ENCODE peak calls at places on chromosomes 6 and 20, in seven cellular contexts. One of them, this sample, is unnamed.

GRCh38 chr20:44154521-44155001 is 32.4 kb downstream of the JPH2 start:
- DNase-seq in psoas muscle: no peak
- DNase-seq in left lung: no peak
- DNase-seq in adrenal gland: no peak
- DNase-seq in nephron progenitor cell: no peak
- DNase-seq in retinal pigment epithelial cell: no peak
- DNase-seq in neural progenitor cell: peak; percentile 40
- DNase-seq in this sample: no peak

GRCh38 chr20:51928931-51929330 is 126.6 kb upstream of the SALL4 start:
- DNase-seq in neural progenitor cell: no peak
- DNase-seq in nephron progenitor cell: no peak
- DNase-seq in psoas muscle: no peak
- DNase-seq in left lung: no peak
- DNase-seq in retinal pigment epithelial cell: no peak
- DNase-seq in adrenal gland: no peak
- DNase-seq in this sample: no peak

GRCh38 chr20:35991142-35991771 is 22.9 kb downstream of the CNBD2 start:
- DNase-seq in left lung: no peak
- DNase-seq in nephron progenitor cell: peak; percentile 27
- DNase-seq in psoas muscle: no peak
- DNase-seq in retinal pigment epithelial cell: no peak
- DNase-seq in adrenal gland: no peak
- DNase-seq in neural progenitor cell: peak; percentile 42
- DNase-seq in this sample: no peak

GRCh38 chr6:170347091-170347490 is 40.5 kb downstream of the FAM120B start:
- DNase-seq in neural progenitor cell: no peak
- DNase-seq in nephron progenitor cell: no peak
- DNase-seq in left lung: no peak
- DNase-seq in retinal pigment epithelial cell: no peak
- DNase-seq in psoas muscle: no peak
- DNase-seq in adrenal gland: no peak
- DNase-seq in this sample: no peak

GRCh38 chr20:3659492-3660261 is 3.5 kb downstream of the GFRA4 start:
- DNase-seq in adrenal gland: no peak
- DNase-seq in psoas muscle: no peak
- DNase-seq in retinal pigment epithelial cell: no peak
- DNase-seq in neural progenitor cell: no peak
- DNase-seq in nephron progenitor cell: no peak
- DNase-seq in left lung: no peak
- DNase-seq in this sample: no peak

GRCh38 chr6:157550114-157550989 is 169.4 kb downstream of the ZDHHC14 start:
- DNase-seq in psoas muscle: no peak
- DNase-seq in nephron progenitor cell: no peak
- DNase-seq in neural progenitor cell: no peak
- DNase-seq in retinal pigment epithelial cell: no peak
- DNase-seq in left lung: no peak
- DNase-seq in adrenal gland: no peak
- DNase-seq in this sample: no peak

GRCh38 chr20:15919118-15919517 is 654.1 kb downstream of the KIF16B start:
- DNase-seq in adrenal gland: no peak
- DNase-seq in psoas muscle: no peak
- DNase-seq in nephron progenitor cell: no peak
- DNase-seq in neural progenitor cell: no peak
- DNase-seq in retinal pigment epithelial cell: no peak
- DNase-seq in left lung: no peak
- DNase-seq in this sample: no peak

GRCh38 chr20:51195990-51196389 is 173.1 kb upstream of the KCNG1 start:
- DNase-seq in nephron progenitor cell: no peak
- DNase-seq in neural progenitor cell: no peak
- DNase-seq in retinal pigment epithelial cell: no peak
- DNase-seq in adrenal gland: no peak
- DNase-seq in psoas muscle: no peak
- DNase-seq in left lung: no peak
- DNase-seq in this sample: no peak

GRCh38 chr6:18179770-18180393 is 24.7 kb downstream of the KDM1B start:
- DNase-seq in neural progenitor cell: no peak
- DNase-seq in nephron progenitor cell: no peak
- DNase-seq in adrenal gland: no peak
- DNase-seq in left lung: no peak
- DNase-seq in retinal pigment epithelial cell: no peak
- DNase-seq in psoas muscle: no peak
- DNase-seq in this sample: no peak

GRCh38 chr6:34970962-34971361 is 81.9 kb downstream of the ANKS1A start:
- DNase-seq in left lung: no peak
- DNase-seq in adrenal gland: no peak
- DNase-seq in psoas muscle: no peak
- DNase-seq in retinal pigment epithelial cell: no peak
- DNase-seq in neural progenitor cell: no peak
- DNase-seq in nephron progenitor cell: no peak
- DNase-seq in this sample: no peak

GRCh38 chr20:58402305-58402704 is 13.3 kb downstream of the VAPB start:
- DNase-seq in neural progenitor cell: no peak
- DNase-seq in psoas muscle: no peak
- DNase-seq in retinal pigment epithelial cell: no peak
- DNase-seq in nephron progenitor cell: no peak
- DNase-seq in left lung: no peak
- DNase-seq in adrenal gland: no peak
- DNase-seq in this sample: no peak

GRCh38 chr6:27176096-27176495 is 71.4 kb upstream of the PRSS16 start:
- DNase-seq in adrenal gland: no peak
- DNase-seq in retinal pigment epithelial cell: no peak
- DNase-seq in psoas muscle: no peak
- DNase-seq in left lung: no peak
- DNase-seq in nephron progenitor cell: no peak
- DNase-seq in neural progenitor cell: no peak
- DNase-seq in this sample: no peak

GRCh38 chr20:56409521-56409920 is 2.5 kb upstream of the CASS4 start:
- DNase-seq in psoas muscle: no peak
- DNase-seq in adrenal gland: no peak
- DNase-seq in retinal pigment epithelial cell: no peak
- DNase-seq in left lung: no peak
- DNase-seq in nephron progenitor cell: no peak
- DNase-seq in neural progenitor cell: no peak
- DNase-seq in this sample: no peak

GRCh38 chr20:7710440-7710839 is 229.8 kb downstream of the HAO1 start:
- DNase-seq in nephron progenitor cell: no peak
- DNase-seq in adrenal gland: no peak
- DNase-seq in neural progenitor cell: no peak
- DNase-seq in retinal pigment epithelial cell: no peak
- DNase-seq in left lung: no peak
- DNase-seq in psoas muscle: no peak
- DNase-seq in this sample: no peak

GRCh38 chr6:118408863-118409262 is 139.2 kb upstream of the PLN start:
- DNase-seq in nephron progenitor cell: no peak
- DNase-seq in retinal pigment epithelial cell: no peak
- DNase-seq in left lung: no peak
- DNase-seq in adrenal gland: no peak
- DNase-seq in psoas muscle: no peak
- DNase-seq in neural progenitor cell: no peak
- DNase-seq in this sample: no peak

GRCh38 chr6:42571611-42572342 is 7.9 kb downstream of the UBR2 start:
- DNase-seq in adrenal gland: no peak
- DNase-seq in neural progenitor cell: no peak
- DNase-seq in left lung: no peak
- DNase-seq in nephron progenitor cell: no peak
- DNase-seq in psoas muscle: no peak
- DNase-seq in retinal pigment epithelial cell: no peak
- DNase-seq in this sample: no peak

GRCh38 chr6:121627761-121628160 is 192.3 kb downstream of the GJA1 start:
- DNase-seq in nephron progenitor cell: no peak
- DNase-seq in left lung: no peak
- DNase-seq in neural progenitor cell: peak; percentile 1
- DNase-seq in retinal pigment epithelial cell: no peak
- DNase-seq in adrenal gland: peak; percentile 28
- DNase-seq in psoas muscle: no peak
- DNase-seq in this sample: no peak

GRCh38 chr6:156396068-156396771 is 381.0 kb upstream of the ARID1B start:
- DNase-seq in left lung: no peak
- DNase-seq in neural progenitor cell: no peak
- DNase-seq in adrenal gland: no peak
- DNase-seq in psoas muscle: no peak
- DNase-seq in retinal pigment epithelial cell: no peak
- DNase-seq in nephron progenitor cell: no peak
- DNase-seq in this sample: no peak

GRCh38 chr6:16401868-16402267 is 163.5 kb downstream of the GMPR start:
- DNase-seq in psoas muscle: no peak
- DNase-seq in adrenal gland: no peak
- DNase-seq in retinal pigment epithelial cell: no peak
- DNase-seq in nephron progenitor cell: no peak
- DNase-seq in left lung: no peak
- DNase-seq in neural progenitor cell: no peak
- DNase-seq in this sample: no peak

GRCh38 chr20:25619514-25619913 is 4.3 kb downstream of the NANP start:
- DNase-seq in adrenal gland: no peak
- DNase-seq in psoas muscle: no peak
- DNase-seq in left lung: no peak
- DNase-seq in retinal pigment epithelial cell: no peak
- DNase-seq in neural progenitor cell: no peak
- DNase-seq in nephron progenitor cell: no peak
- DNase-seq in this sample: no peak

GRCh38 chr20:12928755-12929401 is 79.9 kb upstream of the SPTLC3 start:
- DNase-seq in nephron progenitor cell: no peak
- DNase-seq in neural progenitor cell: no peak
- DNase-seq in psoas muscle: no peak
- DNase-seq in retinal pigment epithelial cell: peak; percentile 6
- DNase-seq in adrenal gland: no peak
- DNase-seq in left lung: no peak
- DNase-seq in this sample: no peak

GRCh38 chr6:37491161-37491829 is 8.4 kb downstream of the CCDC167 start:
- DNase-seq in nephron progenitor cell: no peak
- DNase-seq in adrenal gland: no peak
- DNase-seq in psoas muscle: no peak
- DNase-seq in left lung: no peak
- DNase-seq in neural progenitor cell: no peak
- DNase-seq in retinal pigment epithelial cell: no peak
- DNase-seq in this sample: no peak
- TF ChIP-seq CTCF in nephron progenitor cell: no peak
- TF ChIP-seq CTCF in adrenal gland: no peak
- TF ChIP-seq CTCF in psoas muscle: no peak
- TF ChIP-seq CTCF in left lung: no peak
- TF ChIP-seq CTCF in neural progenitor cell: no peak
- TF ChIP-seq CTCF in retinal pigment epithelial cell: no peak
- TF ChIP-seq CTCF in this sample: no peak

DNA sequence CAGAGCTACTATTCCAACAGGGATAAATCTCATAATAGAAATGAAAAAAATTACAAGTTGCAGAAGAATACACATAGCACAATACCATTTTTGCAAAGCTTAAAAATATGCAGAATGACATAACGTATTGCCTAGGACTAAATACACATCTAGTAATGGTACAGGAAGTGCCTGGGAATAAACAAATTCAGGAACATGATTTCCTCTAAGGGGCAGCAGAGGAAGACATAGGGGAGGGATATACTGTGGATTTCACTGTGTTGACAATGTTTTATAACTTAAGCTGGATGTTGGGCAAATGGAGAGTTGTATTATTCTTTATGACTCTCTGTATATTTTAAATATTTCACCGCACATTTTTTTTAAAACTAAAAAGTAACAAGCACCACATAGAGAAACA is 5.5 kb upstream of the GLO1 start:
- DNase-seq in left lung: no peak
- DNase-seq in nephron progenitor cell: no peak
- DNase-seq in neural progenitor cell: no peak
- DNase-seq in psoas muscle: no peak
- DNase-seq in retinal pigment epithelial cell: no peak
- DNase-seq in adrenal gland: no peak
- DNase-seq in this sample: no peak
- TF ChIP-seq CTCF in left lung: no peak
- TF ChIP-seq CTCF in nephron progenitor cell: no peak
- TF ChIP-seq CTCF in neural progenitor cell: no peak
- TF ChIP-seq CTCF in psoas muscle: no peak
- TF ChIP-seq CTCF in retinal pigment epithelial cell: no peak
- TF ChIP-seq CTCF in adrenal gland: no peak
- TF ChIP-seq CTCF in this sample: no peak

GRCh38 chr20:2401527-2401926 is 20.8 kb downstream of the TGM6 start:
- DNase-seq in left lung: no peak
- DNase-seq in retinal pigment epithelial cell: no peak
- DNase-seq in adrenal gland: no peak
- DNase-seq in psoas muscle: no peak
- DNase-seq in nephron progenitor cell: no peak
- DNase-seq in neural progenitor cell: no peak
- DNase-seq in this sample: no peak

GRCh38 chr20:2399390-2399789 is 18.7 kb downstream of the TGM6 start:
- DNase-seq in neural progenitor cell: no peak
- DNase-seq in adrenal gland: no peak
- DNase-seq in left lung: no peak
- DNase-seq in psoas muscle: no peak
- DNase-seq in retinal pigment epithelial cell: no peak
- DNase-seq in nephron progenitor cell: no peak
- DNase-seq in this sample: no peak

GRCh38 chr20:2403291-2404052 is 22.8 kb downstream of the TGM6 start:
- DNase-seq in nephron progenitor cell: no peak
- DNase-seq in neural progenitor cell: no peak
- DNase-seq in psoas muscle: no peak
- DNase-seq in left lung: no peak
- DNase-seq in retinal pigment epithelial cell: no peak
- DNase-seq in adrenal gland: no peak
- DNase-seq in this sample: no peak

GRCh38 chr20:2400290-2400689 is 19.6 kb downstream of the TGM6 start:
- DNase-seq in neural progenitor cell: no peak
- DNase-seq in adrenal gland: no peak
- DNase-seq in nephron progenitor cell: no peak
- DNase-seq in psoas muscle: no peak
- DNase-seq in left lung: no peak
- DNase-seq in retinal pigment epithelial cell: no peak
- DNase-seq in this sample: no peak

DNA sequence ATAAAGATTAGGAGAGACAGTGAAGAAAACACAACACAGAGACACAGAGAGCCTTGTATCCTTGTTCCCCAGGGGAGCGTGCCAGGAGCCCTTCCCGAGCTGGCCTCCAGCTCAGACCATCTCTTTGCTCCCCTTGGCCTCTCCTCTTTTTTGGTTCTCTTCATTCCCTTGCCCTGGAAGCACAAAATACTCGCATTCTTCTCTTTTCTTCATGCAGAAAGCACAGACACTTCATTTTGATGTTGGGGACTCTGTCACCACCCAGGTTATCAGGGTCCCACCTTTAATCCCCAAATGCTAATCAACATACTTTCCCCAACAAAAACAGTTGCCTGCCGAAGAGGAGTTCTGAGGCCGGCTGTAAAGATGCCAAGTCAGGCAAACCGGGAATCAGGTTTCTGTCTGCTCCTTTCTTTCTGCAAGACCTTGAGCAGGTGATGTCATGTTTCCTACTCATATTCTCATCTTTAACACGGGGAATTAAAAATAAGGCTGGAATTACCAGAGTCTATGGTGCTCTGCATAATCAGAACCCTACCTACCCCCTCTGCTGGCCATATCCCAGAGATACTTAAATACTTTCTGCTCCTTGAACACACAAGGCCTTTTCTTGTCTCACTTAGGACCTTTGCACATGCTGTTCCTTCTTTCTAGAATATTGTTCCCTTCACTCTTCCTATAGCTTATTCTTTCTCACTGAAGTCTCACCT is 21.7 kb downstream of the TGM6 start:
- DNase-seq in left lung: no peak
- DNase-seq in psoas muscle: no peak
- DNase-seq in retinal pigment epithelial cell: peak; percentile 31
- DNase-seq in adrenal gland: no peak
- DNase-seq in nephron progenitor cell: no peak
- DNase-seq in neural progenitor cell: peak; percentile 16
- DNase-seq in this sample: no peak
- TF ChIP-seq CTCF in left lung: no peak
- TF ChIP-seq CTCF in psoas muscle: no peak
- TF ChIP-seq CTCF in retinal pigment epithelial cell: peak; percentile 60
- TF ChIP-seq CTCF in adrenal gland: no peak
- TF ChIP-seq CTCF in nephron progenitor cell: peak; percentile 36
- TF ChIP-seq CTCF in neural progenitor cell: peak; percentile 36
- TF ChIP-seq CTCF in this sample: peak; percentile 48

GRCh38 chr6:131960371-131961133 is 9.4 kb upstream of the CCN2 start:
- DNase-seq in nephron progenitor cell: no peak
- DNase-seq in psoas muscle: no peak
- DNase-seq in retinal pigment epithelial cell: no peak
- DNase-seq in neural progenitor cell: no peak
- DNase-seq in adrenal gland: no peak
- DNase-seq in left lung: no peak
- DNase-seq in this sample: no peak
- TF ChIP-seq CTCF in nephron progenitor cell: no peak
- TF ChIP-seq CTCF in psoas muscle: peak; percentile 8
- TF ChIP-seq CTCF in retinal pigment epithelial cell: peak; percentile 33
- TF ChIP-seq CTCF in neural progenitor cell: peak; percentile 20
- TF ChIP-seq CTCF in adrenal gland: no peak
- TF ChIP-seq CTCF in left lung: no peak
- TF ChIP-seq CTCF in this sample: peak; percentile 20

This sample was measured in neural crest cell.